ENCODE peak calls at places on chromosomes 5 and 9, in seven cellular contexts. V is hypothalamus; S is stimulated activated CD4-positive, alpha-beta T cell treated with anti-CD3 and anti-CD28 coated beads, Interleukin-1b, Interleukin-23, amount 100 ng/mL, for 24 hours; Z is germinal center; L is nephron progenitor cell; O is AG04449; E is occipital lobe. H is an unnamed sample.
A peak's percentile ranks its signal among the peaks of the same experiment; 100 is the strongest.

GRCh38 chr5:151284392-151284967 is 19.1 kb downstream of the SLC36A3 start:
- DNase-seq in V (no peak), S (no peak), Z (no peak), L (no peak), O (no peak), E (no peak), H (no peak)

GRCh38 chr5:73514418-73514817 is 16.2 kb downstream of the BTF3 start:
- DNase-seq in V (no peak), S (no peak), Z (no peak), L (no peak), O (no peak), E (no peak), H (no peak)

GRCh38 chr5:98414938-98415337 is 358.5 kb upstream of the RGMB start:
- DNase-seq in V (no peak), S (no peak), Z (no peak), L (no peak), O (peak; percentile 98), E (no peak), H (no peak)

GRCh38 chr5:134005415-134006118 is 792 bp upstream of the VDAC1 start:
- DNase-seq in V (no peak), S (no peak), Z (peak; percentile 28), L (peak; percentile 56), O (no peak), E (peak; percentile 55), H (peak; percentile 37)

GRCh38 chr9:75169623-75170022 is 81.3 kb downstream of the OSTF1 start:
- DNase-seq in V (no peak), S (no peak), Z (no peak), L (no peak), O (no peak), E (no peak), H (no peak)

GRCh38 chr5:126868961-126869451 is 92.1 kb downstream of the LMNB1 start:
- DNase-seq in V (no peak), S (peak; percentile 19), Z (peak; percentile 40), L (peak; percentile 62), O (no peak), E (peak; percentile 56), H (peak; percentile 39)

GRCh38 chr9:105242062-105242461 is 2.4 kb upstream of the SLC44A1 start:
- DNase-seq in V (no peak), S (no peak), Z (no peak), L (no peak), O (no peak), E (no peak), H (no peak)

GRCh38 chr5:9288234-9288633 is 257.6 kb downstream of the SEMA5A start:
- DNase-seq in V (no peak), S (no peak), Z (no peak), L (no peak), O (no peak), E (no peak), H (no peak)

GRCh38 chr9:75200892-75201470 is 112.7 kb downstream of the OSTF1 start:
- DNase-seq in V (no peak), S (no peak), Z (peak; percentile 8), L (peak; percentile 34), O (no peak), E (no peak), H (peak; percentile 64)

GRCh38 chr9:13555516-13555915 is 276.0 kb upstream of the MPDZ start:
- DNase-seq in V (no peak), S (no peak), Z (no peak), L (no peak), O (no peak), E (no peak), H (no peak)

GRCh38 chr9:79858509-79858908 is 286.7 kb downstream of the TLE4 start:
- DNase-seq in V (no peak), S (no peak), Z (peak; percentile 14), L (no peak), O (no peak), E (no peak), H (no peak)